ENCODE peak calls at places on chromosomes 5 and 9, in ten cellular contexts. One of them, this sample, is unnamed.
A peak's percentile ranks its signal among the peaks of the same experiment; 100 is the strongest.

GRCh38 chr5:170638454-170639220 is 134.8 kb downstream of the KCNIP1 start:
- DNase-seq in AG10803: peak; percentile 29
- DNase-seq in T-helper 2 cell: no peak
- DNase-seq in activated CD4-positive, alpha-beta T cell treated with anti-CD3 and anti-CD28 coated beads for 4 hours: peak; percentile 64
- DNase-seq in T1000: peak; percentile 16
- DNase-seq in GM03348: peak; percentile 90
- DNase-seq in NCI-H460: peak; percentile 57
- DNase-seq in dermis microvascular lymphatic vessel endothelial cell: no peak
- DNase-seq in KBM-7: peak; percentile 62
- DNase-seq in T47D: peak; percentile 71
- DNase-seq in this sample: peak; percentile 33

GRCh38 chr5:152086668-152087067 is 162.0 kb upstream of the GLRA1 start:
- DNase-seq in AG10803: no peak
- DNase-seq in KBM-7: no peak
- DNase-seq in T-helper 2 cell: no peak
- DNase-seq in dermis microvascular lymphatic vessel endothelial cell: no peak
- DNase-seq in GM03348: no peak
- DNase-seq in activated CD4-positive, alpha-beta T cell treated with anti-CD3 and anti-CD28 coated beads for 4 hours: no peak
- DNase-seq in T47D: no peak
- DNase-seq in NCI-H460: no peak
- DNase-seq in T1000: no peak
- DNase-seq in this sample: no peak

GRCh38 chr5:150107909-150108447 is 21.6 kb upstream of the CSF1R start:
- DNase-seq in activated CD4-positive, alpha-beta T cell treated with anti-CD3 and anti-CD28 coated beads for 4 hours: no peak
- DNase-seq in T-helper 2 cell: no peak
- DNase-seq in KBM-7: no peak
- DNase-seq in T47D: no peak
- DNase-seq in GM03348: peak; percentile 81
- DNase-seq in AG10803: peak; percentile 94
- DNase-seq in dermis microvascular lymphatic vessel endothelial cell: no peak
- DNase-seq in T1000: no peak
- DNase-seq in NCI-H460: no peak
- DNase-seq in this sample: no peak

GRCh38 chr5:132458651-132459030 is 31.9 kb downstream of the IRF1 start:
- DNase-seq in NCI-H460: no peak
- DNase-seq in T1000: no peak
- DNase-seq in T-helper 2 cell: no peak
- DNase-seq in KBM-7: no peak
- DNase-seq in activated CD4-positive, alpha-beta T cell treated with anti-CD3 and anti-CD28 coated beads for 4 hours: no peak
- DNase-seq in dermis microvascular lymphatic vessel endothelial cell: no peak
- DNase-seq in T47D: no peak
- DNase-seq in GM03348: no peak
- DNase-seq in AG10803: peak; percentile 65
- DNase-seq in this sample: no peak

GRCh38 chr5:149415245-149415967 is 36.3 kb upstream of the IL17B start:
- DNase-seq in activated CD4-positive, alpha-beta T cell treated with anti-CD3 and anti-CD28 coated beads for 4 hours: no peak
- DNase-seq in AG10803: no peak
- DNase-seq in T47D: no peak
- DNase-seq in T-helper 2 cell: no peak
- DNase-seq in NCI-H460: no peak
- DNase-seq in T1000: no peak
- DNase-seq in GM03348: no peak
- DNase-seq in dermis microvascular lymphatic vessel endothelial cell: no peak
- DNase-seq in KBM-7: no peak
- DNase-seq in this sample: no peak

GRCh38 chr5:176420086-176420485 is 3.7 kb upstream of the CLTB start:
- DNase-seq in NCI-H460: no peak
- DNase-seq in T1000: no peak
- DNase-seq in KBM-7: no peak
- DNase-seq in T-helper 2 cell: no peak
- DNase-seq in GM03348: no peak
- DNase-seq in AG10803: no peak
- DNase-seq in dermis microvascular lymphatic vessel endothelial cell: no peak
- DNase-seq in activated CD4-positive, alpha-beta T cell treated with anti-CD3 and anti-CD28 coated beads for 4 hours: no peak
- DNase-seq in T47D: no peak
- DNase-seq in this sample: no peak

GRCh38 chr5:112116372-112116771 is 302.7 kb downstream of the EPB41L4A start:
- DNase-seq in GM03348: no peak
- DNase-seq in KBM-7: no peak
- DNase-seq in dermis microvascular lymphatic vessel endothelial cell: no peak
- DNase-seq in T47D: no peak
- DNase-seq in AG10803: no peak
- DNase-seq in T-helper 2 cell: no peak
- DNase-seq in NCI-H460: no peak
- DNase-seq in activated CD4-positive, alpha-beta T cell treated with anti-CD3 and anti-CD28 coated beads for 4 hours: no peak
- DNase-seq in T1000: no peak
- DNase-seq in this sample: no peak

GRCh38 chr9:98185611-98186171 is 6.7 kb downstream of the CORO2A start:
- DNase-seq in T1000: no peak
- DNase-seq in AG10803: no peak
- DNase-seq in T47D: no peak
- DNase-seq in dermis microvascular lymphatic vessel endothelial cell: no peak
- DNase-seq in activated CD4-positive, alpha-beta T cell treated with anti-CD3 and anti-CD28 coated beads for 4 hours: no peak
- DNase-seq in T-helper 2 cell: no peak
- DNase-seq in NCI-H460: no peak
- DNase-seq in KBM-7: no peak
- DNase-seq in GM03348: no peak
- DNase-seq in this sample: no peak

GRCh38 chr9:122107291-122107805 is 14.2 kb upstream of the TTLL11 start:
- DNase-seq in dermis microvascular lymphatic vessel endothelial cell: no peak
- DNase-seq in T-helper 2 cell: no peak
- DNase-seq in GM03348: no peak
- DNase-seq in T47D: no peak
- DNase-seq in NCI-H460: no peak
- DNase-seq in KBM-7: no peak
- DNase-seq in T1000: no peak
- DNase-seq in AG10803: no peak
- DNase-seq in activated CD4-positive, alpha-beta T cell treated with anti-CD3 and anti-CD28 coated beads for 4 hours: no peak
- DNase-seq in this sample: no peak

GRCh38 chr9:37760416-37761165 is 7.0 kb downstream of the TRMT10B start:
- DNase-seq in AG10803: peak; percentile 75
- DNase-seq in GM03348: peak; percentile 50
- DNase-seq in KBM-7: no peak
- DNase-seq in T1000: no peak
- DNase-seq in T-helper 2 cell: no peak
- DNase-seq in T47D: no peak
- DNase-seq in NCI-H460: no peak
- DNase-seq in activated CD4-positive, alpha-beta T cell treated with anti-CD3 and anti-CD28 coated beads for 4 hours: no peak
- DNase-seq in dermis microvascular lymphatic vessel endothelial cell: no peak
- DNase-seq in this sample: no peak

GRCh38 chr5:16736158-16736994 is 119.6 kb upstream of the RETREG1 start:
- DNase-seq in T-helper 2 cell: no peak
- DNase-seq in T47D: peak; percentile 32
- DNase-seq in GM03348: peak; percentile 64
- DNase-seq in KBM-7: no peak
- DNase-seq in activated CD4-positive, alpha-beta T cell treated with anti-CD3 and anti-CD28 coated beads for 4 hours: no peak
- DNase-seq in AG10803: peak; percentile 78
- DNase-seq in NCI-H460: peak; percentile 59
- DNase-seq in dermis microvascular lymphatic vessel endothelial cell: peak; percentile 63
- DNase-seq in T1000: no peak
- DNase-seq in this sample: no peak

GRCh38 chr5:167155387-167156051 is 1135.9 kb upstream of the WWC1 start:
- DNase-seq in activated CD4-positive, alpha-beta T cell treated with anti-CD3 and anti-CD28 coated beads for 4 hours: no peak
- DNase-seq in KBM-7: no peak
- DNase-seq in T1000: no peak
- DNase-seq in dermis microvascular lymphatic vessel endothelial cell: no peak
- DNase-seq in GM03348: no peak
- DNase-seq in NCI-H460: no peak
- DNase-seq in AG10803: no peak
- DNase-seq in T47D: no peak
- DNase-seq in T-helper 2 cell: no peak
- DNase-seq in this sample: no peak